ENCODE peak calls at places on chromosomes 2 and 18, in ten cellular contexts. O is dorsolateral prefrontal cortex, S is GM06990, V is fibroblast of mammary gland, N is fibroblast of pulmonary artery, U is GM12865, E is IMR-90, I is ascending aorta, C is Peyer's patch, L is lower lobe of right lung. Q is an unnamed sample.
A peak's percentile ranks its signal among the peaks of the same experiment; 100 is the strongest.

GRCh38 chr2:188085421-188085820 is 206.3 kb upstream of the GULP1 start:
- DNase-seq in O (peak; percentile 20), I (no peak), N (no peak), E (no peak), L (no peak), V (no peak), C (no peak), U (no peak), S (no peak), Q (no peak)

GRCh38 chr2:60498176-60499081 is 55.0 kb downstream of the BCL11A start:
- DNase-seq in U (peak; percentile 18), O (no peak), I (no peak), S (no peak), L (no peak), N (no peak), C (no peak), E (no peak), V (no peak), Q (no peak)

GRCh38 chr2:100043246-100043890 is 99.0 kb downstream of the AFF3 start:
- DNase-seq in O (no peak), C (no peak), N (no peak), V (no peak), E (no peak), U (no peak), I (no peak), S (no peak), L (no peak), Q (no peak)

GRCh38 chr2:149629003-149629402 is 41.4 kb upstream of the MMADHC start:
- DNase-seq in U (no peak), O (no peak), N (no peak), E (no peak), V (peak; percentile 50), C (no peak), L (no peak), I (no peak), S (no peak), Q (no peak)

GRCh38 chr2:144219979-144220378 is 299.9 kb downstream of the ZEB2 start:
- DNase-seq in V (no peak), U (no peak), C (no peak), S (no peak), E (no peak), L (no peak), N (no peak), O (no peak), I (no peak), Q (no peak)

GRCh38 chr2:9255416-9255815 is 48.8 kb downstream of the ASAP2 start:
- DNase-seq in O (no peak), N (no peak), L (no peak), S (no peak), E (no peak), C (no peak), V (no peak), U (no peak), I (no peak), Q (no peak)

GRCh38 chr2:95042472-95043271 is 17.2 kb downstream of the MAL start:
- DNase-seq in I (no peak), N (no peak), C (peak; percentile 25), O (no peak), L (no peak), U (peak; percentile 36), E (no peak), V (no peak), S (no peak), Q (no peak)

GRCh38 chr2:173713904-173714555 is 251.1 kb downstream of the SP3 start:
- DNase-seq in S (no peak), N (no peak), U (peak; percentile 9), I (no peak), L (no peak), C (no peak), V (no peak), E (no peak), O (no peak), Q (no peak)

GRCh38 chr2:226728996-226729395 is 70.6 kb downstream of the IRS1 start:
- DNase-seq in N (no peak), I (no peak), C (no peak), U (no peak), V (no peak), S (no peak), E (peak; percentile 34), O (no peak), L (no peak), Q (no peak)

GRCh38 chr18:25734336-25734735 is 356.1 kb downstream of the SS18 start:
- DNase-seq in O (no peak), U (no peak), S (no peak), E (no peak), C (no peak), V (no peak), N (no peak), L (no peak), I (no peak), Q (no peak)

GRCh38 chr18:68779169-68779568 is 18.7 kb upstream of the CCDC102B start:
- DNase-seq in U (no peak), S (no peak), L (no peak), V (peak; percentile 86), O (no peak), I (no peak), N (peak; percentile 92), C (no peak), E (peak; percentile 83), Q (no peak)

GRCh38 chr2:58967736-58968135 is 726.6 kb upstream of the FANCL start:
- DNase-seq in L (no peak), S (no peak), I (no peak), O (no peak), U (no peak), C (no peak), V (no peak), E (no peak), N (no peak), Q (no peak)

GRCh38 chr18:7830468-7830867 is 263.4 kb downstream of the PTPRM start:
- DNase-seq in L (no peak), V (no peak), I (no peak), S (no peak), C (no peak), E (no peak), N (peak; percentile 29), U (peak; percentile 28), O (no peak), Q (peak; percentile 21)

GRCh38 chr2:95500854-95501253 is 16.3 kb upstream of the TRIM43B start:
- DNase-seq in S (no peak), I (no peak), C (no peak), O (no peak), V (no peak), N (no peak), U (no peak), L (no peak), E (no peak), Q (no peak)

GRCh38 chr2:161165266-161165665 is 5.0 kb downstream of the TANK start:
- DNase-seq in N (peak; percentile 82), E (peak; percentile 72), L (no peak), U (no peak), O (no peak), C (no peak), I (no peak), V (peak; percentile 59), S (no peak), Q (no peak)

GRCh38 chr2:49940616-49941015 is 786.3 kb upstream of the FSHR start:
- DNase-seq in U (peak; percentile 3), L (no peak), I (no peak), S (no peak), V (no peak), N (no peak), C (no peak), O (no peak), E (no peak), Q (no peak)
- H3K4me3 ChIP-seq in U (peak overlapping the region; percentile 35), L (peak overlapping the region; percentile 34), I (no peak overlapping the region), S (no peak overlapping the region), V (no peak overlapping the region), N (no peak overlapping the region), C (no peak overlapping the region), O (no peak overlapping the region), E (no peak overlapping the region), Q (no peak overlapping the region)

DNA sequence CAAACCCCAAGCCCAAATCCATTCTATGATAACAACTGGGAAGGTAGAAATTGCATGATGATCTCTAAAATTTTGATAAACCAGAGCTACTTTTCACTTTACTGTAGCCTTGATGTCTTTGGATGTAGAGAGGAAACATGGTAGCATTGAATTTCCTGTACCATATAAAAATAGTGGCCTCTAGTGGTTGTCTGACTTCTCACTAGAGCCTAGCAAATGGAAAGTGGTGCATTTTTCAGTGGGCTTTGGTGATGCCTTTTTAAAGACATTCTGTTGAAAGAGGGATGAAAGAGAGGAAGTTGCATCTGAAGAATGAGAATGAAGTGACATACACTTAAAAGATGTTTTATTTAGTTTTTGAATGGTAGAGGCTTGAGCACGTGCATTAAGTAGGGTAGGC is 662.2 kb downstream of the XIRP2 start:
- DNase-seq in U (peak; percentile 19), C (no peak), I (no peak), E (peak; percentile 27), O (no peak), S (no peak), V (peak; percentile 38), L (no peak), N (peak; percentile 44), Q (no peak)
- TF ChIP-seq CTCF in U (peak; percentile 29), C (no peak), I (peak; percentile 17), E (peak; percentile 42), O (no peak), S (peak; percentile 49), V (peak; percentile 49), L (peak; percentile 12), N (peak; percentile 59), Q (peak; percentile 40)

GRCh38 chr2:211205358-211205757 is 649.0 kb downstream of the CPS1 start:
- DNase-seq in S (no peak), E (no peak), N (no peak), L (no peak), V (no peak), I (no peak), U (no peak), O (no peak), C (no peak), Q (no peak)

GRCh38 chr2:211204456-211204855 is 648.1 kb downstream of the CPS1 start:
- DNase-seq in L (no peak), N (no peak), E (no peak), C (no peak), V (no peak), O (no peak), S (no peak), I (no peak), U (no peak), Q (no peak)

GRCh38 chr2:211205841-211206240 is 649.4 kb downstream of the CPS1 start:
- DNase-seq in O (no peak), N (no peak), C (no peak), E (no peak), V (no peak), L (no peak), S (no peak), U (no peak), I (no peak), Q (no peak)

DNA sequence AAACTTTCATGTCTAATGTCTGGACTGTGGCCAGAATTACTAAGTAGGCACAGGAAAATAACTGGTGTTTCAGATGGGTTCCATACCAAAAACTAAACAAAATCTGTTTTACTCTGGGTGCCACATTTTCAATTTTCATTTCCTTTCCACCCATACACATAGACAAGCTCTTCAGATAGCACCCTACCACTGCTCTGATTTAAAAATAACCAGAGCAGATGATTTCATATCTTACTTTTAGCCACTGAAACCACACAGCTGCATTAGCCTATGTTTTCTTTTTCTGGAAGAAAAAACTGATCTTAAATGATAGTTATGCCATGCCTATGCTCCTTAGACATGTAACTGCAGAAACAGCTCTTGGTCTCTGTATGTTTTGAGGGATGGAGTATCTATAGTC is 647.6 kb downstream of the CPS1 start:
- DNase-seq in O (no peak), I (no peak), L (no peak), N (no peak), E (no peak), C (no peak), U (peak; percentile 25), S (peak; percentile 20), V (no peak), Q (no peak)
- H3K4me3 ChIP-seq in O (no peak overlapping the region), I (no peak overlapping the region), L (no peak overlapping the region), N (no peak overlapping the region), E (no peak overlapping the region), C (no peak overlapping the region), U (no peak overlapping the region), S (no peak overlapping the region), V (no peak overlapping the region), Q (no peak overlapping the region)

GRCh38 chr2:157901325-157901724 is 25.2 kb upstream of the ACVR1 start:
- DNase-seq in N (no peak), L (no peak), S (no peak), O (no peak), C (no peak), V (no peak), U (peak; percentile 18), I (no peak), E (no peak), Q (no peak)
- TF ChIP-seq CTCF in N (peak; percentile 33), L (peak; percentile 21), S (no peak), O (no peak), C (no peak), V (peak; percentile 33), U (no peak), I (no peak), E (no peak), Q (peak; percentile 37)

Q was measured in GM12864.